ENCODE peak calls at places on chromosomes 3 and 15, in ten cellular contexts. R, N, H, X, D, T, A, S, U and W are unnamed samples. For H3K4me1, the result is how much of the 10 kb centered on the place peaks cover.

GRCh38 chr3:156535162-156535627 is 19.7 kb downstream of the SSR3 start:
- DNase-seq in A (peak), T (peak), H (peak), U (peak), X (peak), R (no peak), S (peak), N (no peak), D (peak), W (no peak)

GRCh38 chr3:154540950-154541604 is 111.1 kb upstream of the GPR149 start:
- DNase-seq in H (no peak), S (peak), D (no peak), A (no peak), N (no peak), T (no peak), U (peak), R (no peak), X (no peak), W (no peak)

GRCh38 chr15:65612949-65613348 is 2.0 kb upstream of the INTS14 start:
- DNase-seq in S (no peak), U (no peak), D (no peak), X (no peak), R (no peak), T (no peak), A (no peak), H (no peak), N (no peak), W (no peak)

GRCh38 chr15:33671456-33671855 is 296.8 kb upstream of the CHRM5 start:
- DNase-seq in T (no peak), N (no peak), S (no peak), U (no peak), A (no peak), H (no peak), D (no peak), R (no peak), X (no peak), W (no peak)

GRCh38 chr15:66563126-66563525 is 2.7 kb downstream of the LCTL start:
- DNase-seq in X (no peak), R (no peak), T (no peak), D (no peak), H (no peak), U (no peak), S (no peak), A (no peak), N (no peak), W (no peak)

GRCh38 chr15:64461577-64462162 is 1.3 kb downstream of the ZNF609 start:
- DNase-seq in D (peak), T (no peak), R (no peak), H (peak), N (no peak), U (no peak), A (no peak), S (no peak), X (no peak), W (peak)

GRCh38 chr15:96703794-96704550 is 373.5 kb downstream of the NR2F2 start:
- DNase-seq in X (no peak), U (no peak), A (no peak), R (no peak), D (no peak), N (no peak), S (no peak), T (no peak), H (no peak), W (no peak)

GRCh38 chr3:152260026-152260425 is 8.7 kb upstream of the MBNL1 start:
- DNase-seq in U (no peak), H (peak), D (no peak), A (no peak), X (no peak), N (no peak), R (no peak), S (peak), T (no peak), W (no peak)

GRCh38 chr3:107518050-107518449 is 4.7 kb upstream of the BBX start:
- DNase-seq in U (no peak), R (no peak), T (no peak), S (no peak), X (no peak), D (no peak), N (no peak), A (no peak), H (no peak), W (no peak)

GRCh38 chr3:149085828-149086231 is 503 bp downstream of the HLTF start:
- DNase-seq in A (no peak), X (no peak), R (no peak), T (no peak), N (peak), S (peak), D (no peak), H (peak), U (peak), W (no peak)

GRCh38 chr15:39392469-39393047 is 188.3 kb upstream of the THBS1 start:
- DNase-seq in N (no peak), S (no peak), H (no peak), R (no peak), A (no peak), D (no peak), U (no peak), X (no peak), T (no peak), W (no peak)

GRCh38 chr3:130963878-130964277 is 62.7 kb downstream of the ASTE1 start:
- DNase-seq in D (peak), H (peak), X (no peak), R (no peak), N (no peak), U (peak), S (peak), T (no peak), A (no peak), W (no peak)

GRCh38 chr3:72336821-72337479 is 511.3 kb downstream of the SHQ1 start:
- DNase-seq in N (no peak), S (peak), U (peak), A (peak), R (no peak), H (peak), X (peak), D (no peak), T (no peak), W (no peak)

GRCh38 chr3:46971742-46972141 is 4.8 kb downstream of the CCDC12 start:
- DNase-seq in T (no peak), N (no peak), X (no peak), R (no peak), A (no peak), S (no peak), U (no peak), H (no peak), D (no peak), W (no peak)

GRCh38 chr3:33919721-33920120 is 121.3 kb downstream of the PDCD6IP start:
- DNase-seq in S (no peak), R (no peak), H (no peak), X (no peak), A (no peak), T (no peak), D (no peak), U (no peak), N (no peak), W (no peak)

GRCh38 chr15:58546066-58546591 is 114.3 kb downstream of the LIPC start:
- DNase-seq in N (no peak), U (no peak), R (no peak), A (peak), S (no peak), D (no peak), H (no peak), X (no peak), T (no peak), W (no peak)

GRCh38 chr3:71585891-71586809 is 2.6 kb upstream of the FOXP1 start:
- DNase-seq in A (no peak), D (no peak), S (peak), N (peak), X (no peak), R (no peak), U (no peak), H (peak), T (no peak), W (no peak)

GRCh38 chr15:84400017-84400740 is 164.6 kb downstream of the GOLGA6L4 start:
- DNase-seq in R (no peak), S (no peak), N (no peak), X (no peak), U (no peak), D (peak), H (no peak), A (peak), T (no peak), W (no peak)

GRCh38 chr3:33167716-33168339 is 50.8 kb downstream of the SUSD5 start:
- DNase-seq in H (no peak), N (no peak), D (no peak), U (no peak), T (no peak), S (no peak), R (no peak), X (no peak), A (no peak), W (no peak)

GRCh38 chr3:119891944-119892721 is 110.2 kb downstream of the NR1I2 start:
- DNase-seq in A (peak), S (peak), D (no peak), R (no peak), T (no peak), U (peak), N (peak), H (peak), X (no peak), W (peak)

GRCh38 chr3:177852001-177852400 is 654.7 kb upstream of the TBL1XR1 start:
- DNase-seq in N (no peak), S (peak), R (no peak), H (peak), U (no peak), D (no peak), A (no peak), T (no peak), X (no peak), W (no peak)

DNA sequence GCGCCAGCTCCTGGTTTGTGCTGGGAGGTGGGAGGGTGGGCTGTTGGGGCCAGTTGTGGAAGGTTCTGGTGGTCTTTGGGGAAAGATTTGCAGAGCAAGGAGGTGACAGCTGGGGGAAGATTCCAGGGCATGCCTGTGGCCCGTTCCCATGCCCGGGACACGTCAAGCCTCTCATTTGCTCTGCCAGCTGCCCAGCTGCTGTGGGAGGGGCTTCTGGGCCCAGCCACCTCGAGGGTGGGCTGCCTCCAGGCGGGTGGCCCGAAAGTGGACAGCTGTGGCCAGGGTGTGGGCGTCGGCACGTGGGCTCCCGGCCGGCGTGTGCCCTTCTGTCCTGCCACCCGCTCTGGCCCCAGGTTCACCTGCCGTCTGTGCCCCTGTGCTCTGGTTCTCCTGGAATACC is 17.2 kb downstream of the PLXNA1 start:
- DNase-seq in S (no peak), H (no peak), D (no peak), T (no peak), U (no peak), A (no peak), X (no peak), N (no peak), R (no peak), W (no peak)
- H3K4me1 ChIP-seq in S (under half), H (under half), D (under half), T (under half), U (half or more), A (under half), X (under half), N (under half), R (under half), W (under half)

DNA sequence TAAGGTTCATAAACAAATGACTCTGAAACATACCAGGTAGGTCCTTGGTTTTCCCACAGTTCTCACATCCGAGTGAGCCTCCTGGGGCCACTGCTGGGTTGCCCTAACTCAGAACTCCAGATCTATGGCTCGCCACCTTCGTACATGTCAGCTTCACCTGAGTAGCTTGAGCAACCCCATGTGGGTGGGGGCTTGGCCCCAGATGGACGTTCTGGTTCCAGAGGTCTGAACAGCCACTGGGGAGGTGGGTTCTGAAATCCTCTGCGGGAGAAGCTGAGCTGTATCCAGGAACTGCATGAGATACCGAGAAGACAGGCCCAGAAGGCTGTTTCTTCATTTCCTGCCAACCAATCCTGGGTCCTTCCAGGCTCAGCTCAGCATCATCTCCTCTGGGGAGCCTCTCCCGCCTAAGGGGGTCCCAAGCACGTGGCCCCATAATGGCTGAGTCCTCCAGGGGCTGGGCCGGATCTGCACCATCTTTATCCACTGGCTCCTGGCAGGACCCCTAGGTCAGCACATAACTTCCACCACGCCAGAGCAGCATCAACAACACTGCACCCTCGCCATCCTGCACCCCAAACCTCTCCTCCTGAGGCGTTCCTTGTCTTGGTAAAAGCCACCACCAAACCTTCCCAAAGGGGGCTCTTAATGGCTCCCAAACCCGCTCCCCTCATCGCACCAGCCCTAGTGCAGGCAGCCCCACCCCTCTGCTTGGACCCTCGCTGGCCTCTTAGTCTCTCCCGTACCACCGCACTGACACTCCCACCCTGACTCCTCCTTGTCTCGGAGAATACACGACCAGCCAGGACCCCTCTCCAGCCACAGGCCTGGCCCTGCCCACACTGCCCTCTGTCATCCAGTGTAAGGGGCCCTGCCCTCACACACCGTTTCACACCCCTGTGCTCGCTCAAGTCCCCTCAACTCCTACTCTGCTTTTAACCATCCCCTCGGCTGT is 39.8 kb downstream of the PCSK6 start:
- DNase-seq in H (peak), U (no peak), S (no peak), D (no peak), R (no peak), X (no peak), A (no peak), N (no peak), T (no peak), W (no peak)
- H3K4me1 ChIP-seq in H (under half), U (under half), S (under half), D (under half), R (under half), X (under half), A (under half), N (under half), T (under half), W (under half)

GRCh38 chr3:45642731-45643152 is 46.5 kb upstream of the SACM1L start:
- DNase-seq in D (no peak), S (no peak), H (peak), X (no peak), U (peak), A (no peak), R (no peak), T (no peak), N (no peak), W (no peak)

GRCh38 chr3:45644467-45645201 is 44.6 kb upstream of the SACM1L start:
- DNase-seq in N (no peak), R (no peak), X (no peak), S (peak), A (no peak), H (peak), D (peak), T (no peak), U (peak), W (no peak)

GRCh38 chr3:45646051-45646585 is 43.1 kb upstream of the SACM1L start:
- DNase-seq in H (no peak), N (no peak), T (no peak), A (peak), R (no peak), X (no peak), U (no peak), D (no peak), S (no peak), W (no peak)

GRCh38 chr3:45647148-45647619 is 42.0 kb upstream of the SACM1L start:
- DNase-seq in S (peak), H (peak), U (peak), T (no peak), A (no peak), X (no peak), N (no peak), D (no peak), R (no peak), W (no peak)

GRCh38 chr3:45644063-45644462 is 45.1 kb upstream of the SACM1L start:
- DNase-seq in T (no peak), A (no peak), N (no peak), R (no peak), U (peak), D (peak), H (peak), S (peak), X (no peak), W (no peak)
- H3K4me1 ChIP-seq in T (under half), A (under half), N (under half), R (under half), U (under half), D (half or more), H (under half), S (half or more), X (half or more), W (under half)

GRCh38 chr15:90414408-90415028 is 26.5 kb downstream of the IQGAP1 start:
- DNase-seq in U (peak), S (peak), D (peak), R (no peak), T (no peak), N (no peak), X (no peak), H (peak), A (no peak), W (no peak)
- H3K4me1 ChIP-seq in U (half or more), S (half or more), D (under half), R (under half), T (under half), N (under half), X (half or more), H (under half), A (under half), W (under half)

DNA sequence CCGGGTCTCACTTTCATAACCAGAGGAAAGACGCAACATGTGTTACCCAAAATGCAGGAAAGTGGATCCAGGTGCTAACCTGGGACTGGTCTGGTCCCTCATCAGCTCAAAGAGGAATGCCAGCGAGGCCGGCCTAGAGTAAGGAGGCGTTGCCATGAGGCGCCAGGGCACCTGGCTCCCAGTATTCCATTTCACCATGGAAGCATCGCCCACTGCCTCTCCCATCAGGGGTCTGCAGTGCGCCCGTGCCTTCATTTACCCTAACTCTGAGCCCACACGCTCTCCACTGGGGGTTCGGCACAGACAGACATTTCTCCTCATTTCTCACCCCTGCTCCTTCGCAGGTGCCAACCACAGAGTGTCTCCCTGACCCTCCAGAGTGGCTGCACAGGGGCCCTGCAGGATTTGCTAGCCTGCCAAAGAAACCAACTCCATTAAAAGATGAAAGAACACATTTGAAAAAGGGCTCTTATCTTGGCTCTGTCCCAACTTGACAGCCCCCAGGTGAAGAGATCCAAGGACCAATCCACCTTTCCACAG is 61.5 kb downstream of the ABTB1 start:
- DNase-seq in R (no peak), X (no peak), S (no peak), H (no peak), D (no peak), N (no peak), U (no peak), T (no peak), A (no peak), W (no peak)
- H3K4me1 ChIP-seq in R (under half), X (half or more), S (under half), H (under half), D (half or more), N (under half), U (under half), T (under half), A (under half), W (under half)

DNA sequence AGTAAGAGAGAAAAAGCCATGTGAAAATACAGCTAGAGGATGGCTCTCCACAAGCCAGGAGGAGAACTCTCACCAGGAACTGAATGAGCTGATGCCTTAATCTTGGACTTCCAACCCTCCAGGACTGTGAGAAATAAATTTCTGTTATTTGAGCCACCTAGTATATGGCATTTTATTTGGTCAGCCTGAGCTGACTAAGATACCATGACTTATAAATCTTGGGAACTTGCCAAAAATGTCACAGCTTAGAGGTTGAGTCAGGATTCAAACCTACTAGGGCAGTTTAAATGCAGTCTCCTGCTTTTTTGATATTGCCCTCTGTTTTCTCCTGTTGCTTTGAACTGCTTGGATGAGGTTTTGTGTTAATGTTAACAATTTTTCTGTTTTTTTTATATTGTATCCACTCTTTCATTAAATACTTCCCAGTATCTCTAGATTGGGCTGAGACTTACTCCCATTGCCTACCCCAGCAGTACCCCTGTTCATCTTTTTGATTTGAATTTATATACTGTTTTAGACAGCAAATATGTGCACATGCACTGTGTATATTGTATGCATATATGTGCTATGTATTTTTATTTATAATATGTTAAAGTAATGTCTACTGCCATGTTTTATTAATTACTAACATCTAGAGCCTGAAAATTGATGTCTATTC is 1223.2 kb downstream of the OTOL1 start:
- DNase-seq in X (no peak), R (no peak), S (peak), T (no peak), A (no peak), U (peak), N (no peak), H (peak), D (no peak), W (no peak)
- H3K4me1 ChIP-seq in X (under half), R (under half), S (under half), T (under half), A (under half), U (under half), N (under half), H (under half), D (under half), W (under half)

GRCh38 chr15:31540633-31541032 is 214.0 kb downstream of the KLF13 start:
- DNase-seq in A (no peak), N (no peak), R (no peak), X (no peak), D (no peak), T (no peak), S (no peak), H (no peak), U (no peak), W (no peak)
- H3K4me1 ChIP-seq in A (under half), N (under half), R (under half), X (under half), D (under half), T (under half), S (under half), H (under half), U (under half), W (under half)

DNA sequence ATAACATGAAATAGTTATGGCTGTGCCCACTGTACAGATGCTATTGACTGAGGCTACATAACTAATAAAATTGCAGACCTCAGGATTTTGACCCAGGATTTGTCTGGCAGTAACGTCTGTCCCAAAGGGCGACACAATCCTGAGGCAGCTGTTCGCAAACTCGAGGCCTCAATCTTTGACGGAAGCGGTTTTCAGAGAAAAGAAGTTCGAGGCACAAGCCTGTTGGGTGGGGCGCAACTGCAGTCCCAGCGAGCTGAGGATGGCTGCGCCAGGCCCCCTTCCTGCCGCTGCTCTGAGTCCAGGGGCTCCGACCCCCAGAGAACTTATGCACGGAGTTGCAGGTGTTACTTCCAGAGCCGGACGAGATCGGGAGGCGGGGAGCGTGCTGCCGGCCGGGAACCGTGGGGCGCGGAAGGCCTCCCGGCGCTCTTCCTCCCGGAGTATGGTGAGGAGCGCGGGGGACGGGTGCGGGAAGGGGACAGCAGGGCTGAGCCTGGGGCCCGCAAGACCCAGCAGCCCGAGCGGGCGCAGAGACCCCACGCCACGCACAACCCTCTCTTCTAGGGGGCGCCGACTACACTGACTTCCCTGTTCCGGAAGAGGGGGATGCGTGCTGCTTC is at the start of gene PARP15:
- DNase-seq in H (peak), S (no peak), D (no peak), T (no peak), R (no peak), U (no peak), X (peak), A (peak), N (peak), W (peak)
- H3K4me1 ChIP-seq in H (under half), S (under half), D (under half), T (under half), R (under half), U (under half), X (under half), A (under half), N (under half), W (under half)